ENCODE peak calls at places on chromosomes 2 and 18, in five cellular contexts. One of them, this sample, is unnamed.

GRCh38 chr18:77702686-77703085 is 453.0 kb downstream of the GALR1 start:
- DNase-seq in foreskin fibroblast: peak; percentile 3
- DNase-seq in dorsolateral prefrontal cortex: no peak
- DNase-seq in naive thymus-derived CD4-positive, alpha-beta T cell: no peak
- DNase-seq in effector memory CD4-positive, alpha-beta T cell: no peak
- DNase-seq in this sample: no peak

GRCh38 chr18:76246579-76246978 is 248.5 kb downstream of the ZNF516 start:
- DNase-seq in foreskin fibroblast: no peak
- DNase-seq in dorsolateral prefrontal cortex: no peak
- DNase-seq in naive thymus-derived CD4-positive, alpha-beta T cell: no peak
- DNase-seq in effector memory CD4-positive, alpha-beta T cell: no peak
- DNase-seq in this sample: no peak

GRCh38 chr18:59743561-59743960 is 46.3 kb upstream of the CCBE1 start:
- DNase-seq in foreskin fibroblast: peak; percentile 56
- DNase-seq in dorsolateral prefrontal cortex: no peak
- DNase-seq in naive thymus-derived CD4-positive, alpha-beta T cell: no peak
- DNase-seq in effector memory CD4-positive, alpha-beta T cell: no peak
- DNase-seq in this sample: no peak

GRCh38 chr2:3042601-3043585 is 334.7 kb downstream of the EIPR1 start:
- DNase-seq in foreskin fibroblast: no peak
- DNase-seq in dorsolateral prefrontal cortex: no peak
- DNase-seq in naive thymus-derived CD4-positive, alpha-beta T cell: no peak
- DNase-seq in effector memory CD4-positive, alpha-beta T cell: no peak
- DNase-seq in this sample: no peak

GRCh38 chr2:44925561-44926087 is 15.9 kb upstream of the SIX3 start:
- DNase-seq in foreskin fibroblast: no peak
- DNase-seq in dorsolateral prefrontal cortex: no peak
- DNase-seq in naive thymus-derived CD4-positive, alpha-beta T cell: no peak
- DNase-seq in effector memory CD4-positive, alpha-beta T cell: no peak
- DNase-seq in this sample: no peak

GRCh38 chr18:78071146-78071710 is 821.6 kb downstream of the GALR1 start:
- DNase-seq in foreskin fibroblast: no peak
- DNase-seq in dorsolateral prefrontal cortex: no peak
- DNase-seq in naive thymus-derived CD4-positive, alpha-beta T cell: no peak
- DNase-seq in effector memory CD4-positive, alpha-beta T cell: no peak
- DNase-seq in this sample: no peak

GRCh38 chr2:155947069-155947468 is 385.5 kb downstream of the NR4A2 start:
- DNase-seq in foreskin fibroblast: no peak
- DNase-seq in dorsolateral prefrontal cortex: no peak
- DNase-seq in naive thymus-derived CD4-positive, alpha-beta T cell: no peak
- DNase-seq in effector memory CD4-positive, alpha-beta T cell: no peak
- DNase-seq in this sample: no peak

GRCh38 chr18:61286867-61287266 is 46.4 kb upstream of the CDH20 start:
- DNase-seq in foreskin fibroblast: no peak
- DNase-seq in dorsolateral prefrontal cortex: no peak
- DNase-seq in naive thymus-derived CD4-positive, alpha-beta T cell: no peak
- DNase-seq in effector memory CD4-positive, alpha-beta T cell: no peak
- DNase-seq in this sample: no peak

GRCh38 chr2:235206980-235207579 is 255.3 kb downstream of the SH3BP4 start:
- DNase-seq in foreskin fibroblast: no peak
- DNase-seq in dorsolateral prefrontal cortex: no peak
- DNase-seq in naive thymus-derived CD4-positive, alpha-beta T cell: no peak
- DNase-seq in effector memory CD4-positive, alpha-beta T cell: no peak
- DNase-seq in this sample: no peak

GRCh38 chr2:54675738-54676137 is 47.7 kb upstream of the EML6 start:
- DNase-seq in foreskin fibroblast: no peak
- DNase-seq in dorsolateral prefrontal cortex: peak; percentile 43
- DNase-seq in naive thymus-derived CD4-positive, alpha-beta T cell: no peak
- DNase-seq in effector memory CD4-positive, alpha-beta T cell: no peak
- DNase-seq in this sample: no peak

GRCh38 chr2:218398437-218399390 is 954 bp upstream of the CTDSP1 start:
- DNase-seq in foreskin fibroblast: peak; percentile 91
- DNase-seq in dorsolateral prefrontal cortex: no peak
- DNase-seq in naive thymus-derived CD4-positive, alpha-beta T cell: peak; percentile 68
- DNase-seq in effector memory CD4-positive, alpha-beta T cell: peak; percentile 45
- DNase-seq in this sample: no peak

GRCh38 chr18:45197526-45197970 is 417.7 kb upstream of the SLC14A2 start:
- DNase-seq in foreskin fibroblast: no peak
- DNase-seq in dorsolateral prefrontal cortex: no peak
- DNase-seq in naive thymus-derived CD4-positive, alpha-beta T cell: no peak
- DNase-seq in effector memory CD4-positive, alpha-beta T cell: no peak
- DNase-seq in this sample: peak; percentile 65

GRCh38 chr18:22613788-22614187 is 196.1 kb upstream of the CTAGE1 start:
- DNase-seq in foreskin fibroblast: peak; percentile 19
- DNase-seq in dorsolateral prefrontal cortex: no peak
- DNase-seq in naive thymus-derived CD4-positive, alpha-beta T cell: no peak
- DNase-seq in effector memory CD4-positive, alpha-beta T cell: no peak
- DNase-seq in this sample: no peak

GRCh38 chr2:224688996-224689395 is 27.2 kb downstream of the CCDC195 start:
- DNase-seq in foreskin fibroblast: no peak
- DNase-seq in dorsolateral prefrontal cortex: no peak
- DNase-seq in naive thymus-derived CD4-positive, alpha-beta T cell: no peak
- DNase-seq in effector memory CD4-positive, alpha-beta T cell: no peak
- DNase-seq in this sample: no peak

GRCh38 chr2:68365087-68365486 is at the start of gene PLEK:
- DNase-seq in foreskin fibroblast: no peak
- DNase-seq in dorsolateral prefrontal cortex: no peak
- DNase-seq in naive thymus-derived CD4-positive, alpha-beta T cell: no peak
- DNase-seq in effector memory CD4-positive, alpha-beta T cell: no peak
- DNase-seq in this sample: no peak

GRCh38 chr2:224055101-224055500 is 16.0 kb upstream of the SERPINE2 start:
- DNase-seq in foreskin fibroblast: peak; percentile 43
- DNase-seq in dorsolateral prefrontal cortex: no peak
- DNase-seq in naive thymus-derived CD4-positive, alpha-beta T cell: no peak
- DNase-seq in effector memory CD4-positive, alpha-beta T cell: no peak
- DNase-seq in this sample: no peak

GRCh38 chr18:22977847-22978701 is 44.9 kb downstream of the RBBP8 start:
- DNase-seq in foreskin fibroblast: peak; percentile 76
- DNase-seq in dorsolateral prefrontal cortex: no peak
- DNase-seq in naive thymus-derived CD4-positive, alpha-beta T cell: no peak
- DNase-seq in effector memory CD4-positive, alpha-beta T cell: no peak
- DNase-seq in this sample: no peak

GRCh38 chr2:20164061-20164733 is 60.7 kb downstream of the SDC1 start:
- DNase-seq in foreskin fibroblast: peak; percentile 37
- DNase-seq in dorsolateral prefrontal cortex: no peak
- DNase-seq in naive thymus-derived CD4-positive, alpha-beta T cell: no peak
- DNase-seq in effector memory CD4-positive, alpha-beta T cell: no peak
- DNase-seq in this sample: no peak

GRCh38 chr2:234156326-234156725 is 105.8 kb downstream of the SPP2 start:
- DNase-seq in foreskin fibroblast: no peak
- DNase-seq in dorsolateral prefrontal cortex: no peak
- DNase-seq in naive thymus-derived CD4-positive, alpha-beta T cell: no peak
- DNase-seq in effector memory CD4-positive, alpha-beta T cell: no peak
- DNase-seq in this sample: no peak

GRCh38 chr2:241636182-241636982 is 576 bp downstream of the THAP4 start:
- DNase-seq in foreskin fibroblast: peak; percentile 61
- DNase-seq in dorsolateral prefrontal cortex: peak; percentile 29
- DNase-seq in naive thymus-derived CD4-positive, alpha-beta T cell: no peak
- DNase-seq in effector memory CD4-positive, alpha-beta T cell: peak; percentile 6
- DNase-seq in this sample: no peak

GRCh38 chr2:109005686-109006204 is 16.7 kb upstream of the EDAR start:
- DNase-seq in foreskin fibroblast: no peak
- DNase-seq in dorsolateral prefrontal cortex: no peak
- DNase-seq in naive thymus-derived CD4-positive, alpha-beta T cell: no peak
- DNase-seq in effector memory CD4-positive, alpha-beta T cell: no peak
- DNase-seq in this sample: no peak

GRCh38 chr18:79937103-79937860 is 14.2 kb downstream of the SLC66A2 start:
- DNase-seq in foreskin fibroblast: no peak
- DNase-seq in dorsolateral prefrontal cortex: no peak
- DNase-seq in naive thymus-derived CD4-positive, alpha-beta T cell: no peak
- DNase-seq in effector memory CD4-positive, alpha-beta T cell: no peak
- DNase-seq in this sample: no peak

GRCh38 chr2:240643811-240644150 is 18.5 kb downstream of the GPR35 start:
- DNase-seq in foreskin fibroblast: no peak
- DNase-seq in dorsolateral prefrontal cortex: no peak
- DNase-seq in naive thymus-derived CD4-positive, alpha-beta T cell: no peak
- DNase-seq in effector memory CD4-positive, alpha-beta T cell: no peak
- DNase-seq in this sample: no peak

GRCh38 chr18:57698571-57699276 is 77.1 kb upstream of the NARS1 start:
- DNase-seq in foreskin fibroblast: peak; percentile 58
- DNase-seq in dorsolateral prefrontal cortex: no peak
- DNase-seq in naive thymus-derived CD4-positive, alpha-beta T cell: no peak
- DNase-seq in effector memory CD4-positive, alpha-beta T cell: no peak
- DNase-seq in this sample: no peak

GRCh38 chr2:191691016-191691725 is 13.2 kb downstream of the NABP1 start:
- DNase-seq in foreskin fibroblast: peak; percentile 90
- DNase-seq in dorsolateral prefrontal cortex: no peak
- DNase-seq in naive thymus-derived CD4-positive, alpha-beta T cell: peak; percentile 52
- DNase-seq in effector memory CD4-positive, alpha-beta T cell: no peak
- DNase-seq in this sample: peak; percentile 62

GRCh38 chr2:186780701-186781316 is 68.2 kb downstream of the ZSWIM2 start:
- DNase-seq in foreskin fibroblast: peak; percentile 8
- DNase-seq in dorsolateral prefrontal cortex: no peak
- DNase-seq in naive thymus-derived CD4-positive, alpha-beta T cell: no peak
- DNase-seq in effector memory CD4-positive, alpha-beta T cell: no peak
- DNase-seq in this sample: no peak

GRCh38 chr2:20381457-20381856 is 30.8 kb upstream of the PUM2 start:
- DNase-seq in foreskin fibroblast: peak; percentile 76
- DNase-seq in dorsolateral prefrontal cortex: no peak
- DNase-seq in naive thymus-derived CD4-positive, alpha-beta T cell: no peak
- DNase-seq in effector memory CD4-positive, alpha-beta T cell: no peak
- DNase-seq in this sample: no peak

GRCh38 chr2:75574106-75574505 is 13.4 kb upstream of the EVA1A start:
- DNase-seq in foreskin fibroblast: peak; percentile 68
- DNase-seq in dorsolateral prefrontal cortex: no peak
- DNase-seq in naive thymus-derived CD4-positive, alpha-beta T cell: no peak
- DNase-seq in effector memory CD4-positive, alpha-beta T cell: no peak
- DNase-seq in this sample: no peak

GRCh38 chr2:145798419-145798818 is 1278.5 kb upstream of the ZEB2 start:
- DNase-seq in foreskin fibroblast: no peak
- DNase-seq in dorsolateral prefrontal cortex: no peak
- DNase-seq in naive thymus-derived CD4-positive, alpha-beta T cell: no peak
- DNase-seq in effector memory CD4-positive, alpha-beta T cell: no peak
- DNase-seq in this sample: no peak

GRCh38 chr18:2096581-2096980 is 474.7 kb downstream of the METTL4 start:
- DNase-seq in foreskin fibroblast: no peak
- DNase-seq in dorsolateral prefrontal cortex: no peak
- DNase-seq in naive thymus-derived CD4-positive, alpha-beta T cell: no peak
- DNase-seq in effector memory CD4-positive, alpha-beta T cell: no peak
- DNase-seq in this sample: no peak

GRCh38 chr18:10353791-10354190 is 100.6 kb upstream of the APCDD1 start:
- DNase-seq in foreskin fibroblast: peak; percentile 90
- DNase-seq in dorsolateral prefrontal cortex: no peak
- DNase-seq in naive thymus-derived CD4-positive, alpha-beta T cell: no peak
- DNase-seq in effector memory CD4-positive, alpha-beta T cell: no peak
- DNase-seq in this sample: no peak

GRCh38 chr2:236947896-236948295 is 137.8 kb upstream of the COPS8 start:
- DNase-seq in foreskin fibroblast: no peak
- DNase-seq in dorsolateral prefrontal cortex: no peak
- DNase-seq in naive thymus-derived CD4-positive, alpha-beta T cell: no peak
- DNase-seq in effector memory CD4-positive, alpha-beta T cell: no peak
- DNase-seq in this sample: no peak

GRCh38 chr18:60358516-60358915 is 14.1 kb downstream of the MC4R start:
- DNase-seq in foreskin fibroblast: peak; percentile 47
- DNase-seq in dorsolateral prefrontal cortex: no peak
- DNase-seq in naive thymus-derived CD4-positive, alpha-beta T cell: no peak
- DNase-seq in effector memory CD4-positive, alpha-beta T cell: no peak
- DNase-seq in this sample: no peak

DNA sequence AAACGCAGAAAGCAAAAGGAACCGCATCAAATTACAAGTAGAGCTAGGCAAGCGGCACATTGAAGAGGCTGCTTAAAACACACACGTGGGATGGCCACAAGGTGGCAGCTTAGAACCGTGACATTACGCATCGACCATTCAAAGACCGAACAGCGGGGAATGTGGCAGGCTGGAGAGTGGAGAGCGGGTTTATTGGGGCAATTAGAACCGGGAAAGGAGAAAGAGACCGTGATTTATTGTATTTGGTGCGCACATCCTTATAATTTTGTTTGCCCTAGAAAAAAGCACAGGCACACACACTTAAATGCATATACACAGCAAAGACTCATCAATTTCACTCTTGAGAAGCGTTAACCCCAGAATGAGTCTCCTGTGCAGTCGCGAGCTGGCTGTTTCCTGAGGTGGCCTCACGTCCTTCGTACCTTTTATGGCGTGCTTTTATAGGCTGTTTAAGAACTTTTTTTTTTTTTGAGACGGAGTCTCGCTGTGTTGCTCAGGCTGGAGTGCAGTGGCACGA is 31.7 kb upstream of the MEP1B start:
- DNase-seq in foreskin fibroblast: peak; percentile 95
- DNase-seq in dorsolateral prefrontal cortex: peak; percentile 80
- DNase-seq in naive thymus-derived CD4-positive, alpha-beta T cell: peak; percentile 64
- DNase-seq in effector memory CD4-positive, alpha-beta T cell: peak; percentile 43
- DNase-seq in this sample: peak; percentile 64
- H3K4me3 ChIP-seq in foreskin fibroblast: peak overlapping the region; percentile 35
- H3K4me3 ChIP-seq in dorsolateral prefrontal cortex: peak overlapping the region; percentile 46
- H3K4me3 ChIP-seq in naive thymus-derived CD4-positive, alpha-beta T cell: peak overlapping the region; percentile 36
- H3K4me3 ChIP-seq in effector memory CD4-positive, alpha-beta T cell: peak overlapping the region; percentile 27
- H3K4me3 ChIP-seq in this sample: no peak overlapping the region

GRCh38 chr18:33210575-33211189 is 229.8 kb downstream of the CCDC178 start:
- DNase-seq in foreskin fibroblast: peak; percentile 46
- DNase-seq in dorsolateral prefrontal cortex: no peak
- DNase-seq in naive thymus-derived CD4-positive, alpha-beta T cell: no peak
- DNase-seq in effector memory CD4-positive, alpha-beta T cell: no peak
- DNase-seq in this sample: no peak

GRCh38 chr18:33201509-33201926 is 239.0 kb downstream of the CCDC178 start:
- DNase-seq in foreskin fibroblast: peak; percentile 8
- DNase-seq in dorsolateral prefrontal cortex: no peak
- DNase-seq in naive thymus-derived CD4-positive, alpha-beta T cell: no peak
- DNase-seq in effector memory CD4-positive, alpha-beta T cell: no peak
- DNase-seq in this sample: no peak

GRCh38 chr18:33205777-33206176 is 234.7 kb downstream of the CCDC178 start:
- DNase-seq in foreskin fibroblast: no peak
- DNase-seq in dorsolateral prefrontal cortex: no peak
- DNase-seq in naive thymus-derived CD4-positive, alpha-beta T cell: no peak
- DNase-seq in effector memory CD4-positive, alpha-beta T cell: no peak
- DNase-seq in this sample: no peak
- H3K4me3 ChIP-seq in foreskin fibroblast: no peak overlapping the region
- H3K4me3 ChIP-seq in dorsolateral prefrontal cortex: no peak overlapping the region
- H3K4me3 ChIP-seq in naive thymus-derived CD4-positive, alpha-beta T cell: no peak overlapping the region
- H3K4me3 ChIP-seq in effector memory CD4-positive, alpha-beta T cell: no peak overlapping the region
- H3K4me3 ChIP-seq in this sample: no peak overlapping the region

GRCh38 chr2:25499157-25499556 is 157.4 kb upstream of the DNMT3A start:
- DNase-seq in foreskin fibroblast: no peak
- DNase-seq in dorsolateral prefrontal cortex: no peak
- DNase-seq in naive thymus-derived CD4-positive, alpha-beta T cell: no peak
- DNase-seq in effector memory CD4-positive, alpha-beta T cell: no peak
- DNase-seq in this sample: no peak
- H3K4me3 ChIP-seq in foreskin fibroblast: no peak overlapping the region
- H3K4me3 ChIP-seq in dorsolateral prefrontal cortex: no peak overlapping the region
- H3K4me3 ChIP-seq in naive thymus-derived CD4-positive, alpha-beta T cell: no peak overlapping the region
- H3K4me3 ChIP-seq in effector memory CD4-positive, alpha-beta T cell: no peak overlapping the region
- H3K4me3 ChIP-seq in this sample: no peak overlapping the region

DNA sequence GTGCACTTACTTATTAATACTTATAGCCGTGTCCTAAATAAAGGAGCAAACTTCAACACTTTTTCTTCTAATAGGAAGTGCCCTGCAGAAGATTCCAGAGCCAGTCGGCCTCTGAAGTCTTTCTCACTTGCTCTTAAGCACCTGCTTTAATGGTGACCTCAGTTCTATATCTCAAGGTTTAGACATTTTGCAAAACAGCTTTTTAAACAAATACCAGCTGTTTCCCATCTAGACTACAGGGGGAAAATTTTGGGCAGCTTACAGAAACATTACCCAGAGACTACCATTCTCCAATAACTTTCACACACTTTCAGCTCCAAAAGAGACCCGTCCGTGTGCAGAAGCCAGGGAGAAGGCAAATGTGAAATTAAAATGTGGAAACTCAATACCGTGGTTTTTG is 285.3 kb upstream of the CCDC68 start:
- DNase-seq in foreskin fibroblast: peak; percentile 48
- DNase-seq in dorsolateral prefrontal cortex: no peak
- DNase-seq in naive thymus-derived CD4-positive, alpha-beta T cell: no peak
- DNase-seq in effector memory CD4-positive, alpha-beta T cell: no peak
- DNase-seq in this sample: no peak
- H3K4me3 ChIP-seq in foreskin fibroblast: no peak overlapping the region
- H3K4me3 ChIP-seq in dorsolateral prefrontal cortex: no peak overlapping the region
- H3K4me3 ChIP-seq in naive thymus-derived CD4-positive, alpha-beta T cell: no peak overlapping the region
- H3K4me3 ChIP-seq in effector memory CD4-positive, alpha-beta T cell: no peak overlapping the region
- H3K4me3 ChIP-seq in this sample: no peak overlapping the region